ENCODE peak calls at places on chromosome 17, in five cellular contexts. N is endothelial cell of umbilical vein, H is AG10803, T is AG04450, A is testis. X is an unnamed sample.

GRCh38 chr17:2213291-2213960 is 90.2 kb downstream of the SMG6 start:
- DNase-seq in N (peak; percentile 51), H (peak; percentile 94), T (no peak), A (peak; percentile 43), X (peak; percentile 57)

GRCh38 chr17:77419547-77420475 is 279.0 kb downstream of the SEC14L1 start:
- DNase-seq in N (no peak), H (peak; percentile 49), T (no peak), A (no peak), X (no peak)

GRCh38 chr17:72572604-72573491 is 452.0 kb downstream of the SOX9 start:
- DNase-seq in N (no peak), H (peak; percentile 29), T (no peak), A (no peak), X (no peak)

GRCh38 chr17:3976675-3977171 is 12.5 kb upstream of the ATP2A3 start:
- DNase-seq in N (no peak), H (no peak), T (no peak), A (peak; percentile 39), X (no peak)

GRCh38 chr17:13253746-13254410 is 236.1 kb upstream of the ELAC2 start:
- DNase-seq in N (no peak), H (no peak), T (no peak), A (no peak), X (no peak)

GRCh38 chr17:3964203-3965122 is at the start of gene ATP2A3:
- DNase-seq in N (no peak), H (no peak), T (no peak), A (no peak), X (peak; percentile 43)

GRCh38 chr17:8900626-8901585 is 33.4 kb upstream of the PIK3R6 start:
- DNase-seq in N (no peak), H (no peak), T (no peak), A (no peak), X (no peak)

GRCh38 chr17:15398291-15398690 is 56.9 kb upstream of the TEKT3 start:
- DNase-seq in N (peak; percentile 51), H (peak; percentile 76), T (no peak), A (no peak), X (no peak)

GRCh38 chr17:8836821-8837426 is 30.6 kb downstream of the PIK3R6 start:
- DNase-seq in N (no peak), H (no peak), T (no peak), A (no peak), X (no peak)

GRCh38 chr17:64148017-64148631 is 18.2 kb upstream of the ERN1 start:
- DNase-seq in N (peak; percentile 85), H (peak; percentile 42), T (no peak), A (no peak), X (no peak)

GRCh38 chr17:65774787-65775186 is 213.3 kb upstream of the AXIN2 start:
- DNase-seq in N (peak; percentile 72), H (no peak), T (no peak), A (no peak), X (no peak)

DNA sequence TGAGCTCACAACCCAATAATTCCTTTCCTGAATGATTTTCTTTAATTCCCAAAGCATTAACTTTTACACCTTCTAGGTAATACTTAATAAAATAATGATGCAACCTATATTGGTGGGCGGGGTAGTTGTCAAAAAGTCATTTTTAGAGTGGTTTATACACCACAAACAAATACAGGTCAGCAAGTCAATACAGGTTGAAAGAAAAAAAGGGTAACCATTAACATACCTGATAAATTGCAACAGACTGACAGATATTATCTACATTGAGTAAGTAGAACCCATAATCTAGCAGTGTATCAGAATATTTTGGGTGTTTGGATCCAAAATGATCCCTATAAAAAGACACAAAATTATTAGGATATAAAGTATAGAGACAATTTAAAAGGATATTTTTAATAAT is 39.3 kb downstream of the CHCT1 start:
- DNase-seq in N (no peak), H (no peak), T (no peak), A (no peak), X (no peak)
- H3K4me3 ChIP-seq in N (no peak overlapping the region), H (no peak overlapping the region), T (no peak overlapping the region), A (no peak overlapping the region), X (no peak overlapping the region)

GRCh38 chr17:80650339-80650672 is 105.7 kb downstream of the RPTOR start:
- DNase-seq in N (no peak), H (no peak), T (no peak), A (no peak), X (no peak)
- H3K4me3 ChIP-seq in N (no peak overlapping the region), H (no peak overlapping the region), T (no peak overlapping the region), A (no peak overlapping the region), X (no peak overlapping the region)

GRCh38 chr17:36937961-36938565 is 788 bp downstream of the LHX1 start:
- DNase-seq in N (peak; percentile 33), H (no peak), T (no peak), A (no peak), X (no peak)
- H3K4me3 ChIP-seq in N (no peak overlapping the region), H (no peak overlapping the region), T (no peak overlapping the region), A (no peak overlapping the region), X (no peak overlapping the region)

GRCh38 chr17:58323420-58324408 is 4.9 kb downstream of the TSPOAP1 start:
- DNase-seq in N (no peak), H (no peak), T (no peak), A (no peak), X (no peak)
- H3K4me3 ChIP-seq in N (no peak overlapping the region), H (peak overlapping the region; percentile 59), T (peak overlapping the region; percentile 52), A (peak overlapping the region; percentile 65), X (peak overlapping the region; percentile 70)